ENCODE peak calls at places on chromosomes 7 and 10, in ten cellular contexts. Y is thoracic aorta, E is right lobe of liver, Z is MG63, P is small intestine, H is endothelial cell of umbilical vein, O is HepG2, G is stomach, I is psoas muscle, C is PC-3. U is an unnamed sample.

GRCh38 chr10:94358480-94358879 is 4.3 kb downstream of the NOC3L start:
- DNase-seq in H (no peak), G (no peak), Y (no peak), E (no peak), C (peak; percentile 75), P (no peak), O (peak; percentile 9), Z (peak; percentile 65), I (no peak), U (peak; percentile 85)

GRCh38 chr10:102452672-102453340 is 1.5 kb upstream of the C10orf95 start:
- DNase-seq in C (peak; percentile 51), E (peak; percentile 42), H (no peak), I (no peak), G (no peak), O (no peak), Z (peak; percentile 72), Y (no peak), P (peak; percentile 48), U (no peak)

GRCh38 chr10:83062871-83063270 is 1076.4 kb upstream of the GHITM start:
- DNase-seq in Z (no peak), O (no peak), C (no peak), I (no peak), E (no peak), P (no peak), H (no peak), G (no peak), Y (no peak), U (no peak)

GRCh38 chr10:113133497-113133896 is 183.4 kb downstream of the TCF7L2 start:
- DNase-seq in E (no peak), O (no peak), C (no peak), P (no peak), H (no peak), Y (no peak), I (no peak), Z (no peak), G (no peak), U (peak; percentile 21)

GRCh38 chr10:28993056-28993455 is 295.8 kb upstream of the LYZL1 start:
- DNase-seq in P (no peak), H (no peak), I (no peak), Z (no peak), O (no peak), C (no peak), Y (no peak), E (no peak), G (no peak), U (no peak)

GRCh38 chr10:101143354-101143648 is 12.2 kb downstream of the TLX1 start:
- DNase-seq in Z (no peak), O (no peak), C (no peak), G (no peak), I (no peak), Y (no peak), P (no peak), E (no peak), H (no peak), U (no peak)

GRCh38 chr10:86773486-86773885 is 17.1 kb downstream of the BMPR1A start:
- DNase-seq in G (no peak), H (no peak), C (no peak), E (no peak), I (no peak), O (no peak), Z (no peak), Y (no peak), P (no peak), U (no peak)

GRCh38 chr10:35425596-35425995 is 89.3 kb downstream of the CCNY start:
- DNase-seq in Z (no peak), G (no peak), C (peak; percentile 46), O (no peak), I (no peak), P (no peak), E (no peak), H (peak; percentile 29), Y (no peak), U (no peak)

GRCh38 chr10:122459586-122460273 is 1.6 kb upstream of the HTRA1 start:
- DNase-seq in O (no peak), Y (no peak), H (no peak), C (no peak), P (no peak), G (no peak), E (no peak), I (no peak), Z (no peak), U (no peak)

GRCh38 chr10:122457934-122458333 is 3.4 kb upstream of the HTRA1 start:
- DNase-seq in G (no peak), I (no peak), P (no peak), O (no peak), Y (no peak), H (peak; percentile 31), E (no peak), Z (no peak), C (no peak), U (no peak)

GRCh38 chr10:122461367-122461728 is at the start of gene HTRA1:
- DNase-seq in O (no peak), G (peak; percentile 56), H (peak; percentile 67), I (peak; percentile 84), Z (peak; percentile 81), P (peak; percentile 19), Y (no peak), E (peak; percentile 91), C (peak; percentile 45), U (no peak)

GRCh38 chr10:122460891-122461293 is 461 bp upstream of the HTRA1 start:
- DNase-seq in E (no peak), H (peak; percentile 34), O (no peak), P (no peak), Z (no peak), I (no peak), G (no peak), Y (no peak), C (no peak), U (no peak)

DNA sequence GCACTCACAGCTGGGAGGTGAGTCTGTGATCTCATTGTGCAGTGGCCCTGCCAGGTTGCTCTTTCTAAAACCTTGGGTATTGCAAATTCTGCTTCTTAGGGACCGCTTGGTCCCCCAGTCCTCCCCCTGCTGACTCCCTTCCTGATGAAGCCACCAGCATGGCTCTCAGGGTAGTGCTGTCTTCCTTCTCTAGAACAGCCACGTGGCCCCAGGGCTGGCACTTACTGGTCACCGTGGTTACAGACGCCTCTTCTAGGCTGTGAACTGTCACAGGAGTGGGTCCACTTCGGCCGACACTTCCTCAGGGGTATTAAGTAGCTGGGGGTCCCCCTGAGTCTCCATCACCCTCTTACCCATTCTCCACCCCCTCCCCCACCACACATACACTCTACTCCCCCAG is 2.7 kb upstream of the HTRA1 start:
- DNase-seq in P (no peak), Z (no peak), I (no peak), C (no peak), Y (no peak), O (no peak), G (no peak), H (no peak), E (no peak), U (no peak)
- H3K27me3 ChIP-seq in P (peaks cover 10% of the 10 kb centered on the region), Z (no peaks in the 10 kb centered on the region), I (peaks cover 2% of the 10 kb centered on the region), C (no peaks in the 10 kb centered on the region), Y (no peaks in the 10 kb centered on the region), O (peaks cover 72% of the 10 kb centered on the region), G (no peaks in the 10 kb centered on the region), H (no peaks in the 10 kb centered on the region), E (no peaks in the 10 kb centered on the region), U (no peaks in the 10 kb centered on the region)

GRCh38 chr7:131336956-131337355 is 9.3 kb downstream of the MKLN1 start:
- DNase-seq in I (no peak), P (no peak), Y (no peak), E (no peak), H (no peak), G (no peak), O (peak; percentile 20), C (no peak), Z (no peak), U (no peak)

GRCh38 chr7:131338173-131338572 is 10.5 kb downstream of the MKLN1 start:
- DNase-seq in H (no peak), Z (no peak), Y (no peak), O (no peak), E (no peak), P (peak; percentile 12), I (no peak), C (no peak), G (no peak), U (no peak)

GRCh38 chr7:131331806-131332205 is 4.1 kb downstream of the MKLN1 start:
- DNase-seq in O (peak; percentile 12), Z (no peak), E (no peak), Y (no peak), C (no peak), G (no peak), P (no peak), I (no peak), H (no peak), U (no peak)

GRCh38 chr7:131338990-131339389 is 11.3 kb downstream of the MKLN1 start:
- DNase-seq in I (no peak), H (no peak), Z (no peak), G (no peak), O (no peak), P (peak; percentile 82), Y (no peak), E (no peak), C (no peak), U (no peak)

DNA sequence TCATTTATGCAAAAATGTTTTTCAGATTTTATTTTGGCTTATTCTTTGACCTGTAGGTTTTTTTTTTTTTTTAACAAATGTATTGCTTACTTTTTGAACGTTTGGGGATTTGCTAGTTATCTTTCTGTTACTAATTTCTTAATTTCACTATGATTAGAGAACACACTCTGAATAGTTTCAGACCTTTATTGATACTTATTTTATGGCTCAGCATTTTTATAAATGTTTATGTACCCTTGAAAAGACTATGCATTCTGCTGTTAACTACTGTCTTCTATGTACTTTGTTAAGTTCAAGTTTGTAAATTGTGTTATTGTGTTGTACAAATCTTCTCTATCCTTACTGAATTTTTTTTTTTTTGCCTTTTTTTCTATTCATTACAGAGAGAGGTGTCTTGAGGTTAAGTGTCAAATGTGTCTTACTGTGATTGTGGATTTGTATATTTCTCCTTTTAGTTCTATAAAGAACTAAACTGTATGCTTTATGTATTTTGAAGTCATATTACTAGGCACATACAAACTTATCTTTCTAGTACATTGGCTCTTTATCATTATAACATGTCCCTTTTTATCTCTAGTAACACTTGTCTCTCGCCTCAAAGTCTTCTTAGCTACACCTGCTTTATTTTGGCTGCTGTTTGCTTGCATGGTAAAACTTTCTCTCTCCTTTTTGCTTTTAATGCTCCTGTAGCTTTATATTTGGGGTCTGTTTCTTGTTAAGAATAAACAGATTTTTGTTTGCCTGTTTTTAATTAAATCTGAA is 8.1 kb downstream of the MKLN1 start:
- DNase-seq in O (no peak), Y (no peak), P (no peak), C (no peak), Z (no peak), H (no peak), E (no peak), G (no peak), I (no peak), U (no peak)
- H3K9me3 ChIP-seq in O (peaks cover 16% of the 10 kb centered on the region), Y (peaks cover 16% of the 10 kb centered on the region), P (no peaks in the 10 kb centered on the region), C (peaks cover 17% of the 10 kb centered on the region), Z (peaks cover 8% of the 10 kb centered on the region), H (peaks cover 2% of the 10 kb centered on the region), E (peaks cover 5% of the 10 kb centered on the region), G (peaks cover 10% of the 10 kb centered on the region), I (peaks cover 19% of the 10 kb centered on the region), U (no peaks in the 10 kb centered on the region)

DNA sequence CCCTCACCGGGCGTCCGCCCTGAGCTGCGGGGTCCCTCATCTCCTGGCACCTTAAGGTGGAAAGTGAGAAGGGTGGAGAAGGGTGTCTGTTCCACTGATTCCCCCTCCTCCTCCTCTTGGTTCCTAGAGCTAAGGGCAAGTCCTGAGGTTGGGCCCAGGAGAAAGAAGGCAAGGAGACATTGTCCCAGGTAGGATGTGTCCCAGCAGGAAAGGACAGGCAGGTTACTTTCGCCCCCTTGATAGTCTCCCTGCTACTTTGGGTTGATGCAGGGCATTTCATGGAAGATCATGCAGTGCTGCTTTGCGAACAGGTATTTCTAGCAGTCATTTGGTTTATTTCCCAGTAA is 582 bp downstream of the STEAP2 start:
- DNase-seq in Y (no peak), O (no peak), P (peak; percentile 40), I (no peak), G (no peak), C (peak; percentile 6), H (no peak), Z (no peak), E (no peak), U (no peak)
- H3K4me3 ChIP-seq in Y (peak overlapping the region; percentile 80), O (peak overlapping the region; percentile 65), P (peak overlapping the region; percentile 43), I (peak overlapping the region; percentile 73), G (peak overlapping the region; percentile 69), C (peak overlapping the region; percentile 97), H (peak overlapping the region; percentile 85), Z (peak overlapping the region; percentile 64), E (peak overlapping the region; percentile 76), U (peak overlapping the region; percentile 67)

GRCh38 chr7:138656952-138657351 is 44.2 kb downstream of the SVOPL start:
- DNase-seq in I (no peak), P (no peak), Z (no peak), Y (no peak), E (no peak), C (no peak), O (no peak), H (no peak), G (no peak), U (no peak)

GRCh38 chr7:138657854-138658386 is 43.2 kb downstream of the SVOPL start:
- DNase-seq in P (no peak), O (no peak), E (no peak), Y (no peak), H (no peak), I (no peak), Z (no peak), C (peak; percentile 44), G (no peak), U (no peak)

GRCh38 chr7:138649506-138649905 is 51.7 kb downstream of the SVOPL start:
- DNase-seq in G (no peak), E (no peak), I (no peak), C (no peak), P (no peak), Z (no peak), O (no peak), Y (no peak), H (no peak), U (no peak)

GRCh38 chr7:138658889-138659288 is 42.3 kb downstream of the SVOPL start:
- DNase-seq in Z (no peak), I (no peak), H (no peak), O (no peak), C (no peak), G (no peak), P (no peak), Y (no peak), E (no peak), U (no peak)

DNA sequence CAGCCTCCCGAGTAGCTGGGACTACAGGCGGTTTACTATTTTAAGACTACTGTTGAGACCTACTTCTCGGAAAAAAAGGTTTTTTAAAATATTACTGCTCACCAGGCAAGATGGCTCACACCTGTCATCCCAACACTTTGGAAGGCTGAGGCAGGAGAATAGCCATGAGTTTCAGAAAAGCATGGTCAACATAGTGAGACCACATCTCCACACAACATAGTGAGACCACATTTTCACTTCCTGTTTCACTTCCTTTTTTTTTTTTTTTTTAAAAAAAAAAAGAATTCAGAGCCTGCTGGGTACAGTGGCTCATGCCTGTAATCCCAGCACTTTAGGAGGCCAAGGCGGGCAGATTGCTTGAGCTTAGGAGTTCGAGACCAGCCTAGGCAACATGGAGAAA is 46.5 kb downstream of the SVOPL start:
- DNase-seq in H (no peak), O (no peak), Z (no peak), P (no peak), G (no peak), Y (no peak), I (no peak), C (no peak), E (no peak), U (no peak)
- H3K27me3 ChIP-seq in H (no peaks in the 10 kb centered on the region), O (no peaks in the 10 kb centered on the region), Z (no peaks in the 10 kb centered on the region), P (no peaks in the 10 kb centered on the region), G (no peaks in the 10 kb centered on the region), Y (no peaks in the 10 kb centered on the region), I (no peaks in the 10 kb centered on the region), C (no peaks in the 10 kb centered on the region), E (no peaks in the 10 kb centered on the region), U (no peaks in the 10 kb centered on the region)